ENCODE peak calls at places on chromosomes 6 and 20, in four cellular contexts. D is D341Med, F is SJSA1, G is Right ventricle myocardium superior. H is an unnamed sample.
A peak's percentile ranks its signal among the peaks of the same experiment; 100 is the strongest.

GRCh38 chr20:20214757-20215275 is 153.1 kb upstream of the INSM1 start:
- DNase-seq in D (no peak), F (no peak), G (no peak), H (no peak)

GRCh38 chr6:18893540-18894269 is 506.6 kb downstream of the RNF144B start:
- DNase-seq in D (no peak), F (no peak), G (no peak), H (no peak)

GRCh38 chr6:24584390-24584735 is 61.6 kb downstream of the KIAA0319 start:
- DNase-seq in D (peak; percentile 53), F (no peak), G (no peak), H (no peak)

GRCh38 chr6:163738725-163739124 is 324.2 kb downstream of the QKI start:
- DNase-seq in D (no peak), F (no peak), G (no peak), H (no peak)

GRCh38 chr20:57620274-57620990 is at the start of gene ZBP1:
- DNase-seq in D (no peak), F (no peak), G (no peak), H (no peak)

GRCh38 chr6:155078331-155078745 is 83.2 kb downstream of the TIAM2 start:
- DNase-seq in D (no peak), F (no peak), G (no peak), H (no peak)

GRCh38 chr20:62603021-62603906 is 39.0 kb upstream of the SLCO4A1 start:
- DNase-seq in D (no peak), F (peak; percentile 75), G (peak; percentile 80), H (peak; percentile 99)

GRCh38 chr6:158926429-158926828 is 73.6 kb downstream of the RSPH3 start:
- DNase-seq in D (no peak), F (peak; percentile 50), G (no peak), H (peak; percentile 13)

GRCh38 chr6:40042232-40042631 is 108.0 kb upstream of the MOCS1 start:
- DNase-seq in D (no peak), F (no peak), G (no peak), H (no peak)

GRCh38 chr6:11833626-11834592 is 55.3 kb upstream of the ADTRP start:
- DNase-seq in D (no peak), F (no peak), G (no peak), H (no peak)

GRCh38 chr6:20827798-20828197 is 293.5 kb downstream of the CDKAL1 start:
- DNase-seq in D (no peak), F (no peak), G (no peak), H (no peak)

GRCh38 chr6:125789167-125789566 is 1.6 kb upstream of the NCOA7 start:
- DNase-seq in D (no peak), F (no peak), G (peak; percentile 64), H (no peak)

GRCh38 chr6:156767603-156768467 is 9.3 kb upstream of the ARID1B start:
- DNase-seq in D (no peak), F (no peak), G (no peak), H (no peak)

GRCh38 chr20:63005240-63005861 is 1.4 kb downstream of the BHLHE23 start:
- DNase-seq in D (no peak), F (no peak), G (no peak), H (no peak)

GRCh38 chr6:104537185-104537584 is 322.5 kb downstream of the HACE1 start:
- DNase-seq in D (no peak), F (no peak), G (no peak), H (no peak)

GRCh38 chr6:73857341-73857890 is 161.4 kb downstream of the CD109 start:
- DNase-seq in D (no peak), F (no peak), G (no peak), H (no peak)

GRCh38 chr6:15336905-15337583 is 91.2 kb downstream of the JARID2 start:
- DNase-seq in D (no peak), F (no peak), G (no peak), H (no peak)

GRCh38 chr6:35710241-35710847 is 21.6 kb upstream of the FKBP5 start:
- DNase-seq in D (no peak), F (no peak), G (no peak), H (no peak)

GRCh38 chr6:166697113-166697512 is 70.1 kb upstream of the RPS6KA2 start:
- DNase-seq in D (no peak), F (no peak), G (no peak), H (no peak)

GRCh38 chr6:56574292-56574691 is 68.4 kb downstream of the DST start:
- DNase-seq in D (no peak), F (no peak), G (no peak), H (no peak)

GRCh38 chr6:50390416-50390815 is 322.9 kb upstream of the TFAP2D start:
- DNase-seq in D (no peak), F (no peak), G (no peak), H (no peak)

GRCh38 chr6:22043284-22043962 is 253.4 kb downstream of the PRL start:
- DNase-seq in D (no peak), F (no peak), G (peak; percentile 53), H (no peak)

GRCh38 chr6:99607416-99608036 is 893 bp downstream of the PRDM13 start:
- DNase-seq in D (no peak), F (no peak), G (peak; percentile 23), H (no peak)

GRCh38 chr6:130560231-130560630 is 194.4 kb downstream of the TMEM200A start:
- DNase-seq in D (no peak), F (no peak), G (no peak), H (no peak)

H was measured in HTR-8/SVneo.